ENCODE peak calls at places on chromosomes 1 and 21, in five cellular contexts. E is uterus; N is effector CD4-positive, alpha-beta T cell; U is H9; P is IMR-90. J is an unnamed sample.

GRCh38 chr1:152479792-152480595 is 30.6 kb upstream of the LCE5A start:
- DNase-seq in E (no peak), N (peak; percentile 30), U (no peak), P (peak; percentile 10), J (peak; percentile 87)

GRCh38 chr1:10538608-10539355 is 64.0 kb downstream of the PEX14 start:
- DNase-seq in E (no peak), N (no peak), U (no peak), P (peak; percentile 28), J (no peak)

GRCh38 chr21:41045534-41046268 is 122.3 kb upstream of the BACE2 start:
- DNase-seq in E (no peak), N (no peak), U (peak; percentile 60), P (no peak), J (peak; percentile 12)

GRCh38 chr1:160169553-160170399 is 18.4 kb downstream of the ATP1A4 start:
- DNase-seq in E (no peak), N (no peak), U (peak; percentile 91), P (no peak), J (no peak)

GRCh38 chr1:198686069-198686728 is 47.4 kb downstream of the PTPRC start:
- DNase-seq in E (no peak), N (no peak), U (no peak), P (peak; percentile 64), J (no peak)

GRCh38 chr1:181179980-181180964 is 91.8 kb downstream of the IER5 start:
- DNase-seq in E (peak; percentile 71), N (no peak), U (peak; percentile 76), P (peak; percentile 84), J (peak; percentile 18)

GRCh38 chr1:182731852-182732575 is 47.6 kb upstream of the RGS8 start:
- DNase-seq in E (no peak), N (no peak), U (no peak), P (no peak), J (no peak)

GRCh38 chr1:50488403-50488802 is 65.2 kb upstream of the DMRTA2 start:
- DNase-seq in E (no peak), N (no peak), U (no peak), P (peak; percentile 49), J (no peak)

GRCh38 chr1:84758968-84759491 is 68.8 kb upstream of the SSX2IP start:
- DNase-seq in E (peak; percentile 34), N (no peak), U (no peak), P (peak; percentile 53), J (no peak)

GRCh38 chr1:58968360-58968952 is 184.6 kb upstream of the JUN start:
- DNase-seq in E (peak; percentile 87), N (no peak), U (no peak), P (peak; percentile 46), J (no peak)

GRCh38 chr1:11248169-11248568 is 14.2 kb downstream of the MTOR start:
- DNase-seq in E (no peak), N (no peak), U (peak; percentile 39), P (no peak), J (no peak)

GRCh38 chr1:44674113-44675000 is at the start of the genes ARMH1 and TMEM53:
- DNase-seq in E (peak; percentile 99), N (peak; percentile 89), U (peak; percentile 100), P (peak; percentile 98), J (peak; percentile 99)

GRCh38 chr1:228530086-228530758 is 43.0 kb downstream of the RNF187 start:
- DNase-seq in E (no peak), N (no peak), U (no peak), P (no peak), J (no peak)

GRCh38 chr21:37595944-37596343 is 229.4 kb downstream of the DYRK1A start:
- DNase-seq in E (no peak), N (no peak), U (no peak), P (no peak), J (no peak)

GRCh38 chr1:206145771-206146290 is 28.6 kb upstream of the AVPR1B start:
- DNase-seq in E (no peak), N (no peak), U (no peak), P (no peak), J (no peak)

J was measured in Calu3.